ENCODE peak calls at places on chromosomes 13 and 19, in four cellular contexts. One of them, this sample, is unnamed.

GRCh38 chr13:73765651-73766384 is 368.4 kb downstream of the KLF12 start:
- DNase-seq in fibroblast of lung: peak; percentile 87
- DNase-seq in astrocyte of the cerebellum: peak; percentile 87
- DNase-seq in body of pancreas: peak; percentile 92
- DNase-seq in this sample: peak; percentile 86

GRCh38 chr19:9936151-9937000 is at the start of gene OLFM2:
- DNase-seq in astrocyte of the cerebellum: no peak
- DNase-seq in body of pancreas: peak; percentile 62
- DNase-seq in fibroblast of lung: no peak
- DNase-seq in this sample: no peak

GRCh38 chr13:45297456-45298205 is 43.4 kb downstream of the TPT1 start:
- DNase-seq in body of pancreas: no peak
- DNase-seq in astrocyte of the cerebellum: no peak
- DNase-seq in fibroblast of lung: no peak
- DNase-seq in this sample: no peak

GRCh38 chr19:40605201-40605971 is 4.2 kb downstream of the LTBP4 start:
- DNase-seq in astrocyte of the cerebellum: no peak
- DNase-seq in fibroblast of lung: peak; percentile 72
- DNase-seq in body of pancreas: peak; percentile 88
- DNase-seq in this sample: peak; percentile 77

GRCh38 chr19:28500982-28501633 is 711.8 kb downstream of the UQCRFS1 start:
- DNase-seq in fibroblast of lung: no peak
- DNase-seq in astrocyte of the cerebellum: no peak
- DNase-seq in body of pancreas: no peak
- DNase-seq in this sample: no peak

GRCh38 chr19:485583-486236 is 10.6 kb upstream of the MADCAM1 start:
- DNase-seq in astrocyte of the cerebellum: no peak
- DNase-seq in fibroblast of lung: peak; percentile 36
- DNase-seq in body of pancreas: peak; percentile 63
- DNase-seq in this sample: no peak

GRCh38 chr13:94706854-94707399 is 5.4 kb downstream of the SOX21 start:
- DNase-seq in astrocyte of the cerebellum: no peak
- DNase-seq in body of pancreas: no peak
- DNase-seq in fibroblast of lung: no peak
- DNase-seq in this sample: no peak

GRCh38 chr19:2186071-2186846 is 22.5 kb downstream of the DOT1L start:
- DNase-seq in body of pancreas: peak; percentile 44
- DNase-seq in fibroblast of lung: peak; percentile 97
- DNase-seq in astrocyte of the cerebellum: peak; percentile 91
- DNase-seq in this sample: peak; percentile 95

GRCh38 chr13:96229356-96229755 is 139.4 kb downstream of the HS6ST3 start:
- DNase-seq in astrocyte of the cerebellum: no peak
- DNase-seq in fibroblast of lung: no peak
- DNase-seq in body of pancreas: no peak
- DNase-seq in this sample: no peak

GRCh38 chr13:101417043-101417406 is 717 bp upstream of the NALCN start:
- DNase-seq in body of pancreas: no peak
- DNase-seq in fibroblast of lung: peak; percentile 64
- DNase-seq in astrocyte of the cerebellum: peak; percentile 18
- DNase-seq in this sample: no peak

GRCh38 chr13:43273362-43273761 is 250.0 kb downstream of the DNAJC15 start:
- DNase-seq in fibroblast of lung: peak; percentile 79
- DNase-seq in body of pancreas: no peak
- DNase-seq in astrocyte of the cerebellum: no peak
- DNase-seq in this sample: no peak